ENCODE peak calls at places on chromosome 12, in six cellular contexts. J is astrocyte of the cerebellum; E is mucosa of gallbladder; P is stimulated activated CD8-positive, alpha-beta memory T cell treated with anti-CD3 and anti-CD28 coated beads, Interleukin-15, amount 100 ng/mL, for 4 hours; N is MM.1S; G is pancreas. A is an unnamed sample.

GRCh38 chr12:110141389-110141788 is 17.2 kb downstream of the IFT81 start:
- DNase-seq in J (no peak), E (peak; percentile 56), P (no peak), N (no peak), G (no peak), A (no peak)

GRCh38 chr12:10740182-10740581 is 17.1 kb upstream of the YBX3 start:
- DNase-seq in J (no peak), G (no peak), P (no peak), E (no peak), N (peak; percentile 69), A (no peak)

GRCh38 chr12:118853634-118854033 is 127.7 kb upstream of the SRRM4 start:
- DNase-seq in E (no peak), N (no peak), G (no peak), J (no peak), P (no peak), A (no peak)

GRCh38 chr12:6215932-6216494 is 15.8 kb downstream of the CD9 start:
- DNase-seq in P (no peak), E (peak; percentile 90), G (peak; percentile 79), N (no peak), J (peak; percentile 69), A (no peak)

GRCh38 chr12:15732341-15733061 is 56.7 kb downstream of the EPS8 start:
- DNase-seq in N (no peak), G (no peak), J (peak; percentile 49), P (no peak), E (no peak), A (no peak)

GRCh38 chr12:3158851-3159465 is 81.8 kb downstream of the TSPAN9 start:
- DNase-seq in J (peak; percentile 73), E (no peak), N (no peak), G (no peak), P (no peak), A (no peak)

GRCh38 chr12:124394462-124395128 is 99.7 kb downstream of the RFLNA start:
- DNase-seq in E (no peak), G (no peak), J (no peak), P (no peak), N (no peak), A (no peak)

GRCh38 chr12:12592930-12593329 is 18.7 kb upstream of the CREBL2 start:
- DNase-seq in G (no peak), E (no peak), N (no peak), J (no peak), P (no peak), A (no peak)

GRCh38 chr12:100251917-100252316 is 15.0 kb downstream of the DEPDC4 start:
- DNase-seq in G (peak; percentile 82), E (peak; percentile 78), N (no peak), P (no peak), J (no peak), A (no peak)

GRCh38 chr12:40156031-40156764 is 50.3 kb upstream of the SLC2A13 start:
- DNase-seq in G (no peak), J (no peak), E (no peak), P (no peak), N (no peak), A (no peak)

GRCh38 chr12:115096673-115097349 is 412.8 kb upstream of the TBX3 start:
- DNase-seq in N (no peak), J (no peak), P (no peak), E (no peak), G (no peak), A (no peak)

GRCh38 chr12:65093571-65093970 is 27.5 kb downstream of the WIF1 start:
- DNase-seq in E (no peak), G (no peak), P (no peak), J (no peak), N (no peak), A (no peak)

GRCh38 chr12:51393676-51394545 is 2.7 kb upstream of the GALNT6 start:
- DNase-seq in J (peak; percentile 9), P (peak; percentile 44), E (no peak), N (no peak), G (no peak), A (peak; percentile 44)

GRCh38 chr12:121762269-121762668 is 31.2 kb downstream of the RHOF start:
- DNase-seq in N (no peak), J (no peak), G (no peak), P (no peak), E (no peak), A (no peak)

GRCh38 chr12:118183711-118184110 is 47.8 kb downstream of the PEBP1 start:
- DNase-seq in G (no peak), P (no peak), N (no peak), J (no peak), E (no peak), A (no peak)

GRCh38 chr12:19227880-19228210 is 98.3 kb downstream of the PLEKHA5 start:
- DNase-seq in N (no peak), G (no peak), E (no peak), P (no peak), J (no peak), A (no peak)

GRCh38 chr12:88860846-88861245 is 280.6 kb upstream of the KITLG start:
- DNase-seq in P (no peak), J (no peak), E (no peak), G (no peak), N (no peak), A (no peak)

GRCh38 chr12:15717940-15718567 is 71.1 kb downstream of the EPS8 start:
- DNase-seq in N (no peak), P (no peak), E (no peak), G (no peak), J (no peak), A (no peak)

GRCh38 chr12:104473374-104473983 is 16.7 kb downstream of the CHST11 start:
- DNase-seq in J (no peak), G (no peak), E (no peak), P (no peak), N (no peak), A (no peak)

GRCh38 chr12:15364221-15365170 is 42.2 kb downstream of the PTPRO start:
- DNase-seq in P (no peak), E (no peak), G (no peak), N (no peak), J (peak; percentile 26), A (no peak)

GRCh38 chr12:6378709-6379427 is 3.5 kb upstream of the SCNN1A start:
- DNase-seq in P (no peak), E (no peak), N (no peak), G (no peak), J (no peak), A (no peak)

GRCh38 chr12:18907793-18908580 is 170.1 kb downstream of the CAPZA3 start:
- DNase-seq in E (no peak), J (no peak), P (no peak), G (no peak), N (no peak), A (no peak)

GRCh38 chr12:93614917-93615596 is 42.6 kb downstream of the SOCS2 start:
- DNase-seq in N (no peak), J (peak; percentile 42), G (no peak), E (no peak), P (no peak), A (no peak)

GRCh38 chr12:12035229-12035628 is 35.5 kb upstream of the BCL2L14 start:
- DNase-seq in G (no peak), N (no peak), J (no peak), E (no peak), P (no peak), A (no peak)

GRCh38 chr12:75890141-75890540 is 141.4 kb downstream of the PHLDA1 start:
- DNase-seq in P (no peak), N (no peak), J (no peak), G (no peak), E (no peak), A (no peak)

GRCh38 chr12:65740873-65741600 is 83.2 kb upstream of the HMGA2 start:
- DNase-seq in P (peak; percentile 5), N (peak; percentile 64), J (peak; percentile 55), G (peak; percentile 80), E (peak; percentile 55), A (no peak)

GRCh38 chr12:5874514-5874913 is 70.5 kb downstream of the ANO2 start:
- DNase-seq in J (no peak), N (no peak), G (no peak), E (no peak), P (no peak), A (no peak)

GRCh38 chr12:63955831-63956685 is 111.6 kb downstream of the SRGAP1 start:
- DNase-seq in E (peak; percentile 58), J (no peak), G (peak; percentile 50), N (no peak), P (no peak), A (no peak)

GRCh38 chr12:123761841-123762714 is at the start of gene DNAH10:
- DNase-seq in E (no peak), G (peak; percentile 24), N (no peak), J (no peak), P (no peak), A (no peak)

GRCh38 chr12:89203144-89203543 is 149.2 kb downstream of the DUSP6 start:
- DNase-seq in N (no peak), E (no peak), G (no peak), P (no peak), J (no peak), A (no peak)

GRCh38 chr12:28602760-28603638 is 412.7 kb downstream of the CCDC91 start:
- DNase-seq in P (no peak), G (no peak), J (no peak), E (no peak), N (no peak), A (no peak)